ENCODE peak calls at places on chromosomes 11 and 22, in ten cellular contexts. D, N, G, P, X, Y, E, B, V and T are unnamed samples. For H3K27me3, the result is how much of the 10 kb centered on the place peaks cover.

GRCh38 chr22:31526275-31526674 is 29.9 kb downstream of the SFI1 start:
- DNase-seq in D (no peak), N (no peak), G (no peak), P (no peak), X (no peak), Y (no peak), E (no peak), B (no peak), V (no peak), T (no peak)

GRCh38 chr22:30881361-30882180 is 87.0 kb downstream of the MORC2 start:
- DNase-seq in D (peak), N (peak), G (no peak), P (peak), X (no peak), Y (peak), E (no peak), B (no peak), V (peak), T (no peak)

GRCh38 chr11:64762916-64763803 is 3.4 kb upstream of the PYGM start:
- DNase-seq in D (peak), N (no peak), G (peak), P (no peak), X (no peak), Y (peak), E (peak), B (peak), V (peak), T (no peak)

GRCh38 chr11:131864205-131864604 is 493.8 kb downstream of the NTM start:
- DNase-seq in D (no peak), N (no peak), G (no peak), P (no peak), X (no peak), Y (no peak), E (no peak), B (no peak), V (no peak), T (no peak)

GRCh38 chr22:24021304-24021703 is 10.2 kb downstream of the CABIN1 start:
- DNase-seq in D (no peak), N (no peak), G (no peak), P (no peak), X (no peak), Y (no peak), E (no peak), B (no peak), V (no peak), T (no peak)

GRCh38 chr11:18617688-18618340 is 16.3 kb downstream of the SPTY2D1 start:
- DNase-seq in D (no peak), N (no peak), G (peak), P (no peak), X (no peak), Y (no peak), E (peak), B (no peak), V (no peak), T (no peak)

GRCh38 chr11:122642472-122642922 is 13.0 kb upstream of the UBASH3B start:
- DNase-seq in D (no peak), N (no peak), G (peak), P (no peak), X (no peak), Y (no peak), E (peak), B (no peak), V (no peak), T (no peak)

GRCh38 chr11:111976614-111977140 is 39.5 kb downstream of the DIXDC1 start:
- DNase-seq in D (no peak), N (no peak), G (no peak), P (peak), X (no peak), Y (no peak), E (no peak), B (peak), V (no peak), T (no peak)

GRCh38 chr11:124812876-124813275 is 12.7 kb upstream of the MSANTD2 start:
- DNase-seq in D (no peak), N (no peak), G (no peak), P (no peak), X (no peak), Y (no peak), E (no peak), B (no peak), V (no peak), T (no peak)

GRCh38 chr22:44330188-44330726 is 17.5 kb upstream of the SHISAL1 start:
- DNase-seq in D (no peak), N (no peak), G (no peak), P (no peak), X (no peak), Y (no peak), E (no peak), B (no peak), V (no peak), T (no peak)

GRCh38 chr11:73716153-73717056 is 44.5 kb downstream of the RAB6A start:
- DNase-seq in D (no peak), N (no peak), G (no peak), P (no peak), X (no peak), Y (no peak), E (peak), B (no peak), V (no peak), T (no peak)

GRCh38 chr11:58654908-58655296 is 32.4 kb downstream of the CNTF start:
- DNase-seq in D (no peak), N (no peak), G (no peak), P (no peak), X (no peak), Y (no peak), E (no peak), B (no peak), V (no peak), T (no peak)

GRCh38 chr22:32717337-32718240 is 83.9 kb upstream of the TIMP3 start:
- DNase-seq in D (peak), N (no peak), G (no peak), P (no peak), X (no peak), Y (no peak), E (peak), B (no peak), V (no peak), T (no peak)

GRCh38 chr11:8262552-8263108 is 1.0 kb downstream of the LMO1 start:
- DNase-seq in D (peak), N (peak), G (peak), P (peak), X (no peak), Y (peak), E (peak), B (peak), V (peak), T (peak)
- H3K27me3 ChIP-seq in D (under half), N (under half), G (under half), P (half or more), X (half or more), Y (under half), E (half or more), B (under half), V (half or more), T (under half)

DNA sequence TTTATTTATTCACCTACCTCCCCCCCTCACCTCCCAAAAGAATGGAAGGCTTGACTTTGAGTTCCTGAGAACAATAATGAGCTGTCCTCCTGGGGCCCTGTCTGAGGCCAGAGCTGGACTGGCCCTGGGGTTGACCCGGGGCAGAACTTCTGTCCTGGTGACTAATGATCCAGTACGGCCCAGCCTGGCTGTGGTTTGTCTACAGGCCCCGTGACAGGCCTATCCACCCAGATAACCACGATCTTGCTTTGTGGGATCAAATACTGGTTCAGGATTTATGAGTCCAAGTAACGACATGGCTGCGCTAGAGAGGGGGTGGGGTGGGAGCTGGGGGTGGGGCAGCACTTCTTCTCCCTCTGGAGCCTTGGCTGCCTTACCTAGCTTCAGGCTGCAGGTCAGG is 81.5 kb downstream of the WT1 start:
- DNase-seq in D (no peak), N (no peak), G (no peak), P (no peak), X (no peak), Y (no peak), E (no peak), B (no peak), V (no peak), T (no peak)
- H3K27ac ChIP-seq in D (no peak), N (no peak), G (no peak), P (no peak), X (no peak), Y (no peak), E (no peak), B (no peak), V (no peak), T (no peak)

DNA sequence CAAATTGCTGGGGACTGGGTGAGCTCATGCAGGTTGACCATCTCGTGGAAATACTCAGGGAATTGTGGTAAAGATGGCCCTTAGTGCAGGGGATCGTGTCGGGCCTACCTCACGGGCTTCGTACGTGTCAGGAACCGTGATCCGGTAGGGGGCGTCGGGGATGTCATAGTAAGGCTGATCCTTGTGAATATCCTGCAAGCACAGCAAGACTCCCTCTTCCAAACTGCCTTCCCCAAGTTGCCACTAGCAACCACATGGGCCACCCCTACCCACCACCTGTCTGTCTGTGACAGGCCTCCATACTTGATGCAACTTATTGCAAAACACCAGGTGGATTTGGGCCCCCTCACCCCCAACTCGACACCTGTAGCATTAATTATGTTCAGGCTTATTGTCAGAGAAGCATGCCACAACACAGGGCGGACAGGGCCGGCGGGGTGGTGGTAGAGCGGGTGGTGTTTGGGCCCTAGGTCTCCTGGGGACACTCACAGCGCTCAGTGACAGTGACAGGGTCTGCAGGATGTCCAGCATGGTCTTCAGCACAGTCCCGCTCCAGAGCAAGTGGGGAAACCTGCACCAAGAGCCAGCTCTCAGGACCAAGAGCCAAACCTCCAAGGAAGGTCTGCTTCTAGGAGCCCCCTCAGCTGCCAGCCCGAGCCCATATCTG is 22.6 kb upstream of the SERPIND1 start:
- DNase-seq in D (no peak), N (peak), G (no peak), P (no peak), X (no peak), Y (no peak), E (no peak), B (no peak), V (peak), T (no peak)
- TF ChIP-seq CTCF in D (no peak), N (no peak), G (peak), P (no peak), X (no peak), Y (no peak), E (peak), B (no peak), V (peak), T (no peak)

GRCh38 chr22:22878801-22879674 is 8.6 kb upstream of the IGLL5 start:
- DNase-seq in D (no peak), N (no peak), G (no peak), P (no peak), X (no peak), Y (no peak), E (no peak), B (no peak), V (peak), T (no peak)
- H3K27me3 ChIP-seq in D (under half), N (under half), G (under half), P (under half), X (under half), Y (under half), E (under half), B (under half), V (under half), T (under half)

DNA sequence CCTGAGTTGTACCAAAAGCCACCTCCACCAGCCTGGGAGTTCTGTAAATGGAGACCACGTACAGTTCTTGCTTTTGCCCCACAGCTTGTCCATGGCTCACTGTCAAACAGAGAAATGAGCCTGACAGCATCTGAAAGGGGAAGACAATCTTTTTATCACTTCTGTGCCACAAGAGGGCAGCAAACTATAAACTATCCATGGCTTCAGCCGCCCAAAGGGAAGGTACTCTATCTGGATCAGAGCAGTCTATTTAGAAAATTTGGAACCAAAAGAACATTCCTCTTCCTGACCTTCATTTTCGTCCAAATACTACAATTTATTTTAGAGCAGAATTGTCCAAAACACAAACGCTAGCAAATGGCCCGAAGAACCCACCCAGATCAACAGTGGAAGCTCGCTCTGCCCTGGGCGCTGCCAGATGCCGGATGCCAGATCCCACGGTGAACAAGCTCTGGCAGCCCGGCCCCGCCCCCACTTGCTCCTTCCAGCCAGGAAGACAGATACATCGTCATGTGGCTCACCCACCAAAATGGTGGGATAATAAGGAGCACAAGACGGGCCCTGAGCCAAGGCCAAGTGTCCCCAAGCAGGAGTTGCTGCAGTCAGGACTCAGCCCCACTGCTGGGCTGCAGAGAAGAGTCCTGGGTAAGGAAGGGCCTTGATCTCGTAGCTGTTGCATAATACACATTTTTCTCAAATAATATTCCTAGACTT is 23.9 kb upstream of the SCGB1A1 start:
- DNase-seq in D (peak), N (peak), G (peak), P (peak), X (peak), Y (peak), E (peak), B (peak), V (peak), T (peak)
- H3K27ac ChIP-seq in D (peak), N (no peak), G (no peak), P (peak), X (peak), Y (peak), E (peak), B (no peak), V (no peak), T (peak)

GRCh38 chr11:67645521-67646457 is 4.7 kb downstream of the ACY3 start:
- DNase-seq in D (no peak), N (no peak), G (no peak), P (no peak), X (no peak), Y (peak), E (no peak), B (no peak), V (peak), T (no peak)
- TF ChIP-seq CTCF in D (no peak), N (no peak), G (no peak), P (no peak), X (no peak), Y (no peak), E (no peak), B (no peak), V (peak), T (no peak)

GRCh38 chr11:77035041-77035440 is 843 bp downstream of the B3GNT6 start:
- DNase-seq in D (no peak), N (no peak), G (no peak), P (no peak), X (no peak), Y (no peak), E (no peak), B (no peak), V (no peak), T (no peak)
- H3K27me3 ChIP-seq in D (under half), N (under half), G (under half), P (under half), X (under half), Y (under half), E (under half), B (under half), V (under half), T (under half)

GRCh38 chr22:36355362-36355761 is 32.4 kb downstream of the MYH9 start:
- DNase-seq in D (no peak), N (no peak), G (no peak), P (no peak), X (no peak), Y (no peak), E (peak), B (no peak), V (no peak), T (no peak)
- H3K27ac ChIP-seq in D (peak), N (peak), G (peak), P (peak), X (peak), Y (peak), E (peak), B (peak), V (no peak), T (peak)